ENCODE peak calls at places on chromosomes 6 and 20, in ten cellular contexts. K, D, Q, R, H, X, G, T, O and P are unnamed samples.
A peak's percentile ranks its signal among the peaks of the same experiment; 100 is the strongest.

GRCh38 chr20:51462566-51463276 is 79.8 kb downstream of the NFATC2 start:
- DNase-seq in G (peak; percentile 57), O (no peak), R (no peak), D (peak; percentile 66), Q (no peak), H (no peak), K (no peak), X (peak; percentile 89), T (peak; percentile 94), P (no peak)

GRCh38 chr20:19001177-19001576 is 187.6 kb downstream of the SCP2D1 start:
- DNase-seq in K (no peak), R (no peak), O (no peak), D (no peak), G (no peak), H (no peak), Q (no peak), X (no peak), T (no peak), P (no peak)

GRCh38 chr6:152605901-152606390 is 31.2 kb downstream of the SYNE1 start:
- DNase-seq in H (no peak), Q (no peak), R (no peak), X (no peak), T (no peak), D (no peak), O (no peak), K (no peak), G (no peak), P (no peak)

GRCh38 chr20:46799781-46800180 is 90.3 kb downstream of the SLC2A10 start:
- DNase-seq in K (no peak), Q (no peak), T (no peak), O (no peak), D (no peak), G (no peak), X (no peak), R (no peak), H (no peak), P (no peak)

GRCh38 chr20:44979090-44979621 is 12.8 kb downstream of the STK4 start:
- DNase-seq in R (no peak), D (peak; percentile 59), X (no peak), H (no peak), Q (no peak), O (peak; percentile 72), K (peak; percentile 45), G (no peak), T (no peak), P (peak; percentile 44)

GRCh38 chr6:144897441-144897921 is 612.3 kb downstream of the UTRN start:
- DNase-seq in G (no peak), K (no peak), O (no peak), H (peak; percentile 94), D (peak; percentile 65), R (no peak), T (no peak), Q (peak; percentile 94), X (no peak), P (no peak)

GRCh38 chr6:136086686-136087085 is 163.4 kb downstream of the MTFR2 start:
- DNase-seq in R (no peak), D (peak; percentile 55), O (no peak), G (no peak), X (no peak), Q (no peak), T (no peak), K (no peak), H (no peak), P (no peak)

GRCh38 chr6:109202409-109203264 is 107.3 kb downstream of the CEP57L1 start:
- DNase-seq in R (no peak), Q (no peak), D (no peak), O (no peak), X (no peak), T (no peak), K (no peak), G (no peak), H (no peak), P (no peak)

GRCh38 chr6:63290507-63291049 is 29.2 kb downstream of the LGSN start:
- DNase-seq in G (no peak), O (no peak), D (no peak), X (no peak), Q (no peak), R (no peak), T (no peak), H (no peak), K (no peak), P (no peak)

GRCh38 chr6:63245908-63246307 is 34.6 kb downstream of the FKBP1C start:
- DNase-seq in X (no peak), O (no peak), H (no peak), K (no peak), Q (peak; percentile 3), G (no peak), T (no peak), D (no peak), R (peak; percentile 10), P (no peak)

GRCh38 chr6:155521719-155522118 is 66.1 kb upstream of the NOX3 start:
- DNase-seq in R (no peak), H (no peak), X (no peak), Q (no peak), T (no peak), O (no peak), K (no peak), D (peak; percentile 75), G (no peak), P (no peak)

GRCh38 chr6:121285041-121285440 is 49.2 kb downstream of the TBC1D32 start:
- DNase-seq in Q (no peak), G (no peak), T (no peak), O (no peak), D (peak; percentile 62), K (no peak), X (no peak), H (peak; percentile 17), R (no peak), P (no peak)

GRCh38 chr6:25590986-25591385 is 61.0 kb upstream of the SCGN start:
- DNase-seq in D (no peak), T (no peak), H (no peak), R (no peak), Q (no peak), K (no peak), X (no peak), G (no peak), O (no peak), P (no peak)

DNA sequence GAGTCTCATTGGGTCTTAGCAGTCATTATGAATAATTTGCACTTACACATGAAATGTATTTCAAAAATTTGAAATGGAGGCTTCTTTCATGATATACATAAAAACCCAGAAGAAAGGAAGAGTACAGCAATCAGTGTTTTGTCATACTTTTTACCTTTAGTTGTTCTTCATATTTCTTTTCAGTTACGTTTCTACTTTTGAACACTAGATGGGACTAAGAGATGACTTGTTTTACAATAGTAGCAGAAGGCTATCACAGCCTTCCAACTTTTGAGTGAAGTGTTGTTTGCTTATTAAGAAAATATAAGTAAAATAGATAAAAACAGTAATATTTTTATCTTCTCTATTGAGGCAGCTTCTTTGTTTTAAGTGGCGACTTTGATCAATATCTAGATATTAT is 58.1 kb downstream of the L3MBTL3 start:
- DNase-seq in G (no peak), O (no peak), T (no peak), Q (no peak), D (peak; percentile 8), R (no peak), X (no peak), H (no peak), K (no peak), P (no peak)
- TF ChIP-seq CTCF in G (no peak), O (no peak), T (no peak), Q (peak; percentile 23), D (no peak), R (no peak), X (no peak), H (peak; percentile 16), K (peak; percentile 32), P (peak; percentile 22)

GRCh38 chr6:138401960-138402832 is 1.8 kb upstream of the HEBP2 start:
- DNase-seq in K (no peak), G (no peak), X (no peak), T (no peak), H (no peak), R (no peak), Q (no peak), O (no peak), D (no peak), P (no peak)

GRCh38 chr6:138402833-138403187 is 1.2 kb upstream of the HEBP2 start:
- DNase-seq in T (no peak), R (no peak), G (no peak), O (no peak), Q (no peak), D (no peak), H (no peak), K (no peak), X (no peak), P (no peak)

GRCh38 chr6:138403801-138404665 is at the start of gene HEBP2:
- DNase-seq in K (peak; percentile 93), Q (peak; percentile 89), X (peak; percentile 95), D (peak; percentile 82), T (peak; percentile 95), O (peak; percentile 98), H (no peak), R (peak; percentile 97), G (peak; percentile 96), P (peak; percentile 94)

GRCh38 chr6:138404666-138405337 is 779 bp downstream of the HEBP2 start:
- DNase-seq in Q (no peak), O (peak; percentile 28), X (peak; percentile 73), R (peak; percentile 33), D (no peak), H (no peak), K (no peak), T (peak; percentile 33), G (peak; percentile 46), P (peak; percentile 4)

GRCh38 chr6:138403324-138403800 is 661 bp upstream of the HEBP2 start:
- DNase-seq in R (peak; percentile 54), D (peak; percentile 20), K (peak; percentile 53), T (peak; percentile 48), O (peak; percentile 42), G (peak; percentile 55), Q (no peak), H (no peak), X (peak; percentile 74), P (peak; percentile 11)
- TF ChIP-seq CTCF in R (no peak), D (no peak), K (peak; percentile 42), T (no peak), O (peak; percentile 20), G (no peak), Q (no peak), H (peak; percentile 51), X (peak; percentile 22), P (no peak)

DNA sequence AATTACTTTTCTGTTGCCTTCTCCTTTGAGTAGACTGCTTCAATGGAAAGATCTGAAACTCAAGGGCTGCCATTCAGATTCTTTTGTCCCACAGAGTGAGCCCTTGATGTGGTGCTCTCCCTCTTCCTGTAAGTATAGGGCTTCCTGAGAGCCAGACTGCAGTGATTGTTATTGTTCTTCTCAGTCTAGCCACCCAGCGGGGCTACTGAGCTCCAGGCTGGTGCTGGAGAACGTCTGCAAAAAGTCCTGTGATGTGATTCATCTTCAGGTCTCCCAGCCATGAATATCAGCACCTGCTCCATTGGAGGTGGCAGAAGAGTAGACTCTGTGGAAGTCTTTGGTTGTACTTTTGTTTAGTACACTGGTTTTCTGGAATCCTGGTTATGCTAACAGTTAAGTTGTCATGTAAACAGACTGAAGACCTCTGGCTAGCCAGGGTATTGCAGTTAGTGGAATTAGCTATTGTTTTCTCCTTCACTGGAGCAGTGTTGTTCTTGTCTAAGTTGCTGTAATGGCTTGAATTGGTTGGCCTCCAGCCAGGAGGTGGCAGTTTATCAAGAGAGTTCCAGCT is 240.9 kb downstream of the COL12A1 start:
- DNase-seq in G (no peak), T (no peak), K (no peak), R (no peak), D (peak; percentile 24), Q (no peak), O (no peak), H (no peak), X (no peak), P (no peak)
- TF ChIP-seq CTCF in G (no peak), T (no peak), K (no peak), R (no peak), D (no peak), Q (peak; percentile 40), O (no peak), H (no peak), X (no peak), P (no peak)

GRCh38 chr6:168451805-168452204 is 10.8 kb downstream of the SMOC2 start:
- DNase-seq in T (no peak), H (no peak), G (no peak), X (no peak), O (no peak), D (no peak), K (no peak), Q (no peak), R (no peak), P (no peak)
- TF ChIP-seq CTCF in T (no peak), H (no peak), G (peak; percentile 19), X (peak; percentile 35), O (no peak), D (peak; percentile 26), K (no peak), Q (peak; percentile 40), R (peak; percentile 40), P (no peak)